ENCODE peak calls at places on chromosome 22, in six cellular contexts. M is cardiac muscle cell; T is kidney; X is CD8-positive, alpha-beta T cell; L is heart left ventricle; R is PC-3. D is an unnamed sample.
A peak's percentile ranks its signal among the peaks of the same experiment; 100 is the strongest.

GRCh38 chr22:35838849-35839646 is 121.4 kb downstream of the APOL5 start:
- DNase-seq in M (peak; percentile 60), T (no peak), X (no peak), L (no peak), R (peak; percentile 54), D (no peak)

GRCh38 chr22:34842630-34843029 is 223.3 kb upstream of the ISX start:
- DNase-seq in M (no peak), T (no peak), X (no peak), L (no peak), R (no peak), D (no peak)

GRCh38 chr22:42820075-42820763 is 36.9 kb downstream of the ARFGAP3 start:
- DNase-seq in M (peak; percentile 42), T (no peak), X (no peak), L (no peak), R (peak; percentile 82), D (no peak)

GRCh38 chr22:47847281-47847890 is 1084.9 kb downstream of the TBC1D22A start:
- DNase-seq in M (no peak), T (no peak), X (no peak), L (no peak), R (no peak), D (no peak)

GRCh38 chr22:28369849-28370248 is 309.8 kb downstream of the TTC28 start:
- DNase-seq in M (no peak), T (no peak), X (no peak), L (no peak), R (no peak), D (no peak)

GRCh38 chr22:25835348-25835747 is 93.4 kb downstream of the MYO18B start:
- DNase-seq in M (no peak), T (no peak), X (no peak), L (no peak), R (no peak), D (no peak)

GRCh38 chr22:35541254-35541748 is 670 bp downstream of the RASD2 start:
- DNase-seq in M (peak; percentile 39), T (no peak), X (no peak), L (no peak), R (peak; percentile 18), D (no peak)

GRCh38 chr22:26461188-26461810 is 22.3 kb downstream of the HPS4 start:
- DNase-seq in M (peak; percentile 81), T (no peak), X (peak; percentile 52), L (no peak), R (peak; percentile 50), D (peak; percentile 85)

GRCh38 chr22:48333323-48333763 is 1494.3 kb downstream of the BRD1 start:
- DNase-seq in M (no peak), T (peak; percentile 61), X (no peak), L (peak; percentile 64), R (no peak), D (peak; percentile 42)

GRCh38 chr22:26066534-26066933 is 102.7 kb upstream of the SEZ6L start:
- DNase-seq in M (peak; percentile 56), T (no peak), X (no peak), L (no peak), R (no peak), D (no peak)

GRCh38 chr22:29043906-29044575 is 17.6 kb downstream of the C22orf31 start:
- DNase-seq in M (no peak), T (no peak), X (no peak), L (no peak), R (peak; percentile 51), D (no peak)

GRCh38 chr22:39631857-39632256 is 61.3 kb downstream of the CACNA1I start:
- DNase-seq in M (no peak), T (no peak), X (no peak), L (no peak), R (no peak), D (no peak)

GRCh38 chr22:26681395-26681821 is 24.0 kb downstream of the MIAT start:
- DNase-seq in M (peak; percentile 79), T (no peak), X (no peak), L (no peak), R (no peak), D (no peak)

GRCh38 chr22:41380993-41381328 is 781 bp upstream of the TEF start:
- DNase-seq in M (peak; percentile 88), T (no peak), X (no peak), L (no peak), R (peak; percentile 57), D (no peak)

GRCh38 chr22:30250713-30251267 is 4.2 kb upstream of the LIF start:
- DNase-seq in M (no peak), T (peak; percentile 88), X (no peak), L (no peak), R (peak; percentile 78), D (no peak)

GRCh38 chr22:42939941-42940653 is 74.9 kb downstream of the PACSIN2 start:
- DNase-seq in M (no peak), T (peak; percentile 82), X (no peak), L (no peak), R (peak; percentile 93), D (no peak)

GRCh38 chr22:24350627-24351026 is 76.8 kb upstream of the ADORA2A start:
- DNase-seq in M (no peak), T (no peak), X (no peak), L (no peak), R (no peak), D (no peak)

GRCh38 chr22:30314918-30315317 is 11.8 kb downstream of the TBC1D10A start:
- DNase-seq in M (no peak), T (no peak), X (peak; percentile 43), L (no peak), R (no peak), D (no peak)

GRCh38 chr22:26302726-26303125 is 126.3 kb upstream of the ASPHD2 start:
- DNase-seq in M (no peak), T (no peak), X (no peak), L (no peak), R (no peak), D (no peak)

DNA sequence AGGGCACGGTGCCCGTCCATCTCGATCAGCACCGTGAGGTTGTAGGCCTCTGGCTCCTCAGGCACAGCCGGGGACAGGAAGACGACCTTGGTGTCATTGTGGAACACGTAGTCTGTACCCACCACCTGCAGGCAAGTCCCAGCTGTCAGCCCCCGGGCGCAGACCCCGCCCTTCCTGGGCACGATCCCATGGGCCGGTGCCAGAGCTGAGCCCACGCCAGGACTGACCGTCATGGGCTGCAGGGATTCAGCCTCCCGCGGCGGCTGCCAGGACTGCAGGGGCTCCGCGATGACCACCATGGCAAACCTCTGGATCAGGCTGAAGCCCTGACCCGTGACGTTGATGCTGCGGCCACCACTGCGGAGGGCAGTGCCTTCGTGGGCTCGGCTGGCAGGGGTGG is 11.8 kb upstream of the MAPK11 start:
- DNase-seq in M (no peak), T (no peak), X (no peak), L (no peak), R (peak; percentile 56), D (no peak)
- H3K27ac ChIP-seq in M (no peak overlapping the region), T (peak overlapping the region; percentile 10), X (no peak overlapping the region), L (peak overlapping the region; percentile 43), R (peak overlapping the region; percentile 83), D (peak overlapping the region; percentile 19)

DNA sequence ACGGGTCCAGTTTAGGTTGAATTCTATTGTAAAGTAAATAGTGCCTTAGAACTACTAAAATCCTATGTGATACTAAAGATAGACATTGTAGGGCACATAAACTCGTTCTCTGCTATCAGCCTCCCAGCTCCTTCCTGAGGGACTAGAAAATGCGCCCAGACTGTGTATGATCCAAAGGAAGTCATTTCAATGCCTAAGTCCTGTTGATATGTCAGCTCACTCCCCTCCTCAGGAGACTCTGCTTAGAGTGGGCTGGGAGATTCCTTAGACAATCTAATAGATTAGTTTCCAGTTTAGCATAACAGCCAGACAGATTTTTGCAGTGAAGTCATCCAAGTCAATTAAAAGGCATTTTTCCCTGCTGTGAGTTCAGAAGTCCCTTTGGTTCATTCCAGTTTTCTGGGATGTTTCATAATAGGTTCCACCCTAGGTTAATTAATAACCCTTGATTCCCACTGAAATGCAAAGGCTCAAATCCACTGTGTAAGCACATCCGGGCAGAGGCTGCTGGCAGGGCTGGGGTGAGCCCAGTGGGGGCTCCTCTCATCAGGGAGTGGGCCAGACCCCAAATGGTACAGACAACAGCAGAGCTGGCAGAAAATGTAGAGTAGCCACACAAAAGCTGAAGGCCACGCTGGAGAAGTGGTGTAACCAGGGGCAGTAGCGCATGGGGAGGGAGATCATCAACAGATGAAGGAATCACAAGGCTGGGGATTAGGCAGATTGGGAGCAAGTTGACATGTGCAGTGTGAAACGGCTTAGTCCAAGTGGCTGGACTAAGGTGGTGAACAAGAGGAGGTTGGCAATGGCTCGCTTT is 90.7 kb downstream of the SYN3 start:
- DNase-seq in M (no peak), T (peak; percentile 71), X (no peak), L (no peak), R (no peak), D (no peak)
- H3K27ac ChIP-seq in M (no peak overlapping the region), T (peak overlapping the region; percentile 84), X (no peak overlapping the region), L (no peak overlapping the region), R (no peak overlapping the region), D (no peak overlapping the region)

GRCh38 chr22:19980766-19981165 is 35.9 kb downstream of the ARVCF start:
- DNase-seq in M (no peak), T (peak; percentile 32), X (no peak), L (no peak), R (no peak), D (no peak)

GRCh38 chr22:19981171-19981960 is 35.3 kb downstream of the ARVCF start:
- DNase-seq in M (no peak), T (peak; percentile 75), X (no peak), L (peak; percentile 62), R (no peak), D (no peak)

GRCh38 chr22:19982991-19983578 is 33.5 kb downstream of the ARVCF start:
- DNase-seq in M (no peak), T (peak; percentile 61), X (no peak), L (peak; percentile 70), R (no peak), D (no peak)

GRCh38 chr22:19983701-19984100 is 32.9 kb downstream of the ARVCF start:
- DNase-seq in M (no peak), T (peak; percentile 60), X (no peak), L (peak; percentile 67), R (no peak), D (no peak)

GRCh38 chr22:19981961-19982920 is 34.4 kb downstream of the ARVCF start:
- DNase-seq in M (no peak), T (peak; percentile 63), X (no peak), L (peak; percentile 58), R (no peak), D (no peak)
- H3K27ac ChIP-seq in M (no peak overlapping the region), T (no peak overlapping the region), X (no peak overlapping the region), L (peak overlapping the region; percentile 98), R (no peak overlapping the region), D (no peak overlapping the region)

GRCh38 chr22:46633334-46633890 is 13.2 kb downstream of the GRAMD4 start:
- DNase-seq in M (no peak), T (peak; percentile 57), X (no peak), L (peak; percentile 42), R (no peak), D (no peak)

GRCh38 chr22:46636221-46637002 is 16.2 kb downstream of the GRAMD4 start:
- DNase-seq in M (no peak), T (no peak), X (no peak), L (peak; percentile 56), R (no peak), D (no peak)

GRCh38 chr22:46634011-46634699 is 14.0 kb downstream of the GRAMD4 start:
- DNase-seq in M (no peak), T (peak; percentile 64), X (no peak), L (peak; percentile 20), R (no peak), D (no peak)

GRCh38 chr22:46637711-46638600 is 17.8 kb downstream of the GRAMD4 start:
- DNase-seq in M (no peak), T (no peak), X (no peak), L (peak; percentile 62), R (no peak), D (no peak)

DNA sequence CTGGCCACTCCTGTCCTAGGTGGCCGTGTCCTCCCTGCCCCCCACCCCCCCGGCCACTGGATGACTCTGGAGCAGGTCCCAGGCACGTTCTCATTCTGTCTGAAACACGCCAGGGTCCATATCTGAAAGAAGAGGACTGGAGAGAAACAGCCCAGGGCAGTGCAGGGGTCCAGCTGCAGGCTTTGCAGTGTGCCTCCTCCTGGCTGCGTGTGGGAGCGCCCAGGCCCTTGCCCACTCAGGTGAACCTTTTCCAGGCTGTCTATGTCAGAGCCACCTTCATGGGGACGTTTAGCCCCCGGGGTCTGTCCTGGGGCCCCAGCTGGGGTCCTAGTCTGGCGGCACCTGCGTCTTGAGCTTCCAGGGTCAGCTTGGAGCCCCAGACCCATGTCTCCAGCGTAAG is 15.6 kb downstream of the GRAMD4 start:
- DNase-seq in M (peak; percentile 57), T (no peak), X (no peak), L (peak; percentile 53), R (no peak), D (no peak)
- H3K27ac ChIP-seq in M (peak overlapping the region; percentile 82), T (no peak overlapping the region), X (no peak overlapping the region), L (no peak overlapping the region), R (no peak overlapping the region), D (no peak overlapping the region)

D was measured in Peyer's patch.